ENCODE peak calls at places on chromosomes 3 and 15, in four cellular contexts. K, X, C and Q are unnamed samples.
A peak's percentile ranks its signal among the peaks of the same experiment; 100 is the strongest.

GRCh38 chr15:89754361-89755154 is 3.5 kb upstream of the MESP1 start:
- DNase-seq in K (no peak), X (no peak), C (no peak), Q (no peak)

GRCh38 chr3:138470687-138471086 is 36.3 kb downstream of the ESYT3 start:
- DNase-seq in K (no peak), X (no peak), C (no peak), Q (no peak)

GRCh38 chr3:161372321-161373260 is 1.3 kb upstream of the SPTSSB start:
- DNase-seq in K (no peak), X (no peak), C (peak; percentile 27), Q (peak; percentile 73)

GRCh38 chr15:26970712-26971210 is at the start of gene GABRG3:
- DNase-seq in K (no peak), X (no peak), C (no peak), Q (peak; percentile 79)

GRCh38 chr3:115648559-115648958 is 25.2 kb downstream of the GAP43 start:
- DNase-seq in K (no peak), X (no peak), C (no peak), Q (no peak)

GRCh38 chr3:195441476-195441970 is 1.3 kb downstream of the ACAP2 start:
- DNase-seq in K (peak; percentile 35), X (no peak), C (peak; percentile 34), Q (no peak)

GRCh38 chr3:60190073-60190472 is 1061.2 kb downstream of the FHIT start:
- DNase-seq in K (no peak), X (peak; percentile 4), C (no peak), Q (no peak)

GRCh38 chr3:157104928-157105652 is 54.9 kb downstream of the CCNL1 start:
- DNase-seq in K (no peak), X (no peak), C (no peak), Q (peak; percentile 69)

GRCh38 chr3:10725067-10725466 is 91.0 kb upstream of the SLC6A11 start:
- DNase-seq in K (no peak), X (no peak), C (no peak), Q (no peak)

GRCh38 chr3:13389378-13389777 is 30.7 kb downstream of the NUP210 start:
- DNase-seq in K (no peak), X (no peak), C (no peak), Q (no peak)

GRCh38 chr3:192062186-192062585 is 601.2 kb downstream of the PYDC2 start:
- DNase-seq in K (no peak), X (no peak), C (no peak), Q (no peak)

GRCh38 chr3:108976058-108976457 is 22.4 kb upstream of the GUCA1C start:
- DNase-seq in K (no peak), X (no peak), C (no peak), Q (no peak)

GRCh38 chr15:90086868-90087268 is 15.4 kb downstream of the IDH2 start:
- DNase-seq in K (peak; percentile 44), X (peak; percentile 67), C (peak; percentile 50), Q (no peak)

GRCh38 chr3:183281126-183281797 is 28.2 kb downstream of the B3GNT5 start:
- DNase-seq in K (no peak), X (no peak), C (no peak), Q (no peak)

GRCh38 chr3:41234823-41235722 is 35.8 kb downstream of the CTNNB1 start:
- DNase-seq in K (no peak), X (no peak), C (no peak), Q (no peak)

GRCh38 chr15:59243622-59244021 is 37.0 kb downstream of the LDHAL6B start:
- DNase-seq in K (no peak), X (no peak), C (no peak), Q (no peak)

GRCh38 chr3:126557761-126558160 is 971 bp downstream of the C3orf22 start:
- DNase-seq in K (no peak), X (no peak), C (no peak), Q (no peak)

GRCh38 chr3:162938073-162938472 is 1441.5 kb downstream of the OTOL1 start:
- DNase-seq in K (no peak), X (no peak), C (no peak), Q (no peak)

GRCh38 chr3:117665311-117665710 is 955.7 kb downstream of the TUSC7 start:
- DNase-seq in K (no peak), X (no peak), C (no peak), Q (no peak)

GRCh38 chr15:81101894-81102815 is 31.9 kb upstream of the CFAP161 start:
- DNase-seq in K (no peak), X (no peak), C (no peak), Q (no peak)

GRCh38 chr3:29561651-29562050 is 280.8 kb downstream of the RBMS3 start:
- DNase-seq in K (no peak), X (no peak), C (no peak), Q (no peak)

GRCh38 chr3:176430244-176430893 is 766.9 kb downstream of the TBL1XR1 start:
- DNase-seq in K (peak; percentile 8), X (peak; percentile 7), C (peak; percentile 40), Q (no peak)

GRCh38 chr15:71003314-71003713 is 110.7 kb downstream of the LRRC49 start:
- DNase-seq in K (no peak), X (no peak), C (peak; percentile 21), Q (no peak)
- H3K9ac ChIP-seq in K (no peak overlapping the region), X (no peak overlapping the region), C (no peak overlapping the region), Q (peak overlapping the region; percentile 8)

GRCh38 chr3:64270143-64270542 is 44.9 kb upstream of the PRICKLE2 start:
- DNase-seq in K (no peak), X (no peak), C (no peak), Q (no peak)

GRCh38 chr3:64266983-64267382 is 41.7 kb upstream of the PRICKLE2 start:
- DNase-seq in K (no peak), X (no peak), C (no peak), Q (no peak)

GRCh38 chr3:64266065-64266874 is 41.0 kb upstream of the PRICKLE2 start:
- DNase-seq in K (peak; percentile 3), X (no peak), C (peak; percentile 53), Q (no peak)

GRCh38 chr3:64268926-64269325 is 43.7 kb upstream of the PRICKLE2 start:
- DNase-seq in K (no peak), X (no peak), C (no peak), Q (no peak)

GRCh38 chr3:64267774-64268604 is 42.7 kb upstream of the PRICKLE2 start:
- DNase-seq in K (no peak), X (no peak), C (peak; percentile 11), Q (peak; percentile 77)
- TF ChIP-seq JUN in K (no peak), X (no peak), C (no peak), Q (no peak)

DNA sequence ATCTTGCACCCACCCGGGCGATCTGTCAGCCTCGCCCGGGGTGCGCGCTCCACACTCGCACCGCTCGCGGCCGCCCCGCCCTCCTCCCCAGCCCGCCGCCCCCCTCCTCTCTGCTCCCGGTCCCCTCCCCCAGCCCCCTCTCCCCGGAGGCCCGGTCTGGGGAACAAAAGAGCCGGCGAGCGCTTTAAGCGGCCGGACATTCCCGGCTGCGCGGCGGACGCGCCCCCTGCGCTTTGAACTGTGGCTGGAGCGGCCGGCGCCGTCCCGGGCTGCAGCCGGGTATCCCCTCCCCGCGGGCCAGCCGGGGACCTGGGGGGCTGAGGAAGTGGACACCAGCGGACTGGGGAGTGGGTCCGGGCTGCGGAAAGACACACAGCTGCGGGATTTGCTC is at the start of gene IGDCC3:
- DNase-seq in K (peak; percentile 81), X (no peak), C (no peak), Q (no peak)
- H3K9ac ChIP-seq in K (peak within 1 kb of the TSS; percentile 85), X (no peak within 1 kb of the TSS), C (no peak within 1 kb of the TSS), Q (peak within 1 kb of the TSS; percentile 56)

GRCh38 chr3:31981206-31982181 is at the start of the genes OSBPL10 and ZNF860:
- DNase-seq in K (peak; percentile 73), X (no peak), C (peak; percentile 95), Q (peak; percentile 87)
- TF ChIP-seq JUN in K (no peak), X (no peak), C (peak; percentile 42), Q (no peak)

GRCh38 chr15:64153480-64154367 is 2.2 kb downstream of the SNX22 start:
- DNase-seq in K (peak; percentile 77), X (peak; percentile 89), C (peak; percentile 86), Q (peak; percentile 99)
- H3K9ac ChIP-seq in K (no peak overlapping the region), X (peak overlapping the region; percentile 82), C (no peak overlapping the region), Q (no peak overlapping the region)